ENCODE peak calls at places on chromosome 12, in ten cellular contexts. O is natural killer cell; W is PC-3; C is CD8-positive, alpha-beta T cell; K is foreskin keratinocyte; D is stimulated activated effector memory CD8-positive, alpha-beta T cell treated with anti-CD3 and anti-CD28 coated beads, Interleukin-12 subunit alpha, Interleukin-12 subunit beta, amount 100 ng/mL, for 72 hours; Z is activated naive CD4-positive, alpha-beta T cell treated with anti-CD3 and anti-CD28 coated beads, Interleukin-2, amount 50 U/mL, for 72 hours; E is activated CD8-positive, alpha-beta T cell treated with anti-CD3 and anti-CD28 coated beads, Interleukin-2, amount 10 ng/mL, durations not matched to agents 7 days and 5 days; F is lower lobe of right lung; N is pancreas. Q is an unnamed sample.

GRCh38 chr12:8036366-8036765 is 3.9 kb downstream of the FOXJ2 start:
- ATAC-seq in F (peak), N (no peak), Z (no peak), K (no peak), W (no peak), E (no peak), O (no peak), D (no peak), C (no peak), Q (no peak)

GRCh38 chr12:116687888-116688287 is 50.0 kb downstream of the SPRING1 start:
- ATAC-seq in D (peak), W (peak), K (peak), Z (peak), E (peak), N (peak), C (no peak), O (no peak), F (peak), Q (peak)

GRCh38 chr12:120249875-120250795 is 15.4 kb downstream of the PXN start:
- ATAC-seq in C (no peak), D (peak), W (peak), F (peak), N (no peak), E (peak), O (peak), K (no peak), Z (no peak), Q (peak)

GRCh38 chr12:24379038-24379437 is 429.6 kb upstream of the SOX5 start:
- ATAC-seq in Z (no peak), O (no peak), F (no peak), E (no peak), W (no peak), N (no peak), K (no peak), C (no peak), D (peak), Q (no peak)

GRCh38 chr12:79407671-79408622 is 282.8 kb downstream of the PAWR start:
- ATAC-seq in W (peak), N (peak), K (peak), O (no peak), Z (peak), E (no peak), C (no peak), D (peak), F (peak), Q (peak)

GRCh38 chr12:111339306-111339938 is 29.5 kb downstream of the PHETA1 start:
- ATAC-seq in D (no peak), O (no peak), N (no peak), C (no peak), Z (no peak), W (no peak), E (no peak), F (no peak), K (no peak), Q (no peak)

GRCh38 chr12:51293693-51294092 is 23.5 kb upstream of the SMAGP start:
- ATAC-seq in E (no peak), W (no peak), K (no peak), D (peak), F (no peak), O (no peak), Z (peak), N (no peak), C (no peak), Q (peak)

GRCh38 chr12:646303-647038 is 16.8 kb downstream of the NINJ2 start:
- ATAC-seq in Z (no peak), O (no peak), C (no peak), W (no peak), N (no peak), K (no peak), D (no peak), E (no peak), F (peak), Q (peak)

GRCh38 chr12:120404271-120404670 is 33.6 kb upstream of the COX6A1 start:
- ATAC-seq in D (no peak), W (no peak), E (no peak), F (no peak), N (no peak), O (no peak), Z (no peak), K (no peak), C (no peak), Q (no peak)

GRCh38 chr12:67650528-67651379 is 2.2 kb downstream of the DYRK2 start:
- ATAC-seq in O (no peak), D (no peak), Z (peak), F (no peak), C (peak), K (no peak), W (no peak), E (peak), N (no peak), Q (no peak)

GRCh38 chr12:100672075-100672592 is 98.7 kb downstream of the GAS2L3 start:
- ATAC-seq in D (peak), F (peak), Z (peak), N (no peak), W (peak), K (peak), O (no peak), C (no peak), E (peak), Q (no peak)

GRCh38 chr12:53197011-53197640 is 9.9 kb downstream of the ITGB7 start:
- ATAC-seq in W (no peak), O (no peak), E (no peak), N (no peak), C (no peak), K (no peak), F (no peak), Z (no peak), D (no peak), Q (peak)

GRCh38 chr12:77603923-77604322 is 226.8 kb upstream of the NAV3 start:
- ATAC-seq in O (no peak), Z (no peak), W (no peak), E (no peak), N (no peak), C (no peak), F (no peak), K (no peak), D (no peak), Q (no peak)

GRCh38 chr12:87815738-87816137 is 213.5 kb downstream of the C12orf50 start:
- ATAC-seq in F (no peak), E (no peak), N (no peak), C (no peak), W (no peak), D (no peak), K (no peak), Z (no peak), O (no peak), Q (no peak)

GRCh38 chr12:9856154-9856553 is 13.0 kb downstream of the CLEC2B start:
- ATAC-seq in K (no peak), F (peak), E (no peak), N (no peak), W (no peak), C (no peak), D (no peak), O (no peak), Z (no peak), Q (no peak)

GRCh38 chr12:3119192-3119744 is 42.1 kb downstream of the TSPAN9 start:
- ATAC-seq in E (peak), K (no peak), C (no peak), D (peak), N (no peak), Z (no peak), W (no peak), O (no peak), F (peak), Q (no peak)

GRCh38 chr12:45730116-45730841 is 773 bp downstream of the ARID2 start:
- ATAC-seq in D (peak), N (no peak), Z (peak), C (peak), E (peak), K (no peak), W (no peak), O (no peak), F (no peak), Q (no peak)

GRCh38 chr12:29191267-29191889 is 42.3 kb downstream of the FAR2 start:
- ATAC-seq in W (no peak), F (no peak), E (no peak), O (no peak), K (no peak), N (no peak), D (no peak), Z (no peak), C (no peak), Q (no peak)

GRCh38 chr12:43308776-43309175 is 243.2 kb downstream of the ADAMTS20 start:
- ATAC-seq in C (no peak), O (no peak), Z (no peak), D (no peak), K (no peak), N (no peak), F (no peak), E (no peak), W (no peak), Q (no peak)